ENCODE peak calls at places on chromosomes 16 and 17, in nine cellular contexts. One of them, this sample, is unnamed.

GRCh38 chr16:2288701-2289100 is 20.8 kb upstream of the RNPS1 start:
- DNase-seq in HCT116: no peak
- DNase-seq in prostate gland: no peak
- DNase-seq in K562: no peak
- DNase-seq in GM12892: no peak
- DNase-seq in GM23338: no peak
- DNase-seq in sigmoid colon: no peak
- DNase-seq in suprapubic skin: no peak
- DNase-seq in stomach: no peak
- DNase-seq in this sample: no peak

GRCh38 chr16:20956319-20956718 is 55.7 kb downstream of the LYRM1 start:
- DNase-seq in HCT116: no peak
- DNase-seq in prostate gland: no peak
- DNase-seq in K562: no peak
- DNase-seq in GM12892: no peak
- DNase-seq in GM23338: no peak
- DNase-seq in sigmoid colon: no peak
- DNase-seq in suprapubic skin: no peak
- DNase-seq in stomach: no peak
- DNase-seq in this sample: no peak

GRCh38 chr17:83185023-83186002 is 105.9 kb downstream of the METRNL start:
- DNase-seq in HCT116: no peak
- DNase-seq in prostate gland: no peak
- DNase-seq in K562: no peak
- DNase-seq in GM12892: no peak
- DNase-seq in GM23338: no peak
- DNase-seq in sigmoid colon: peak; percentile 63
- DNase-seq in suprapubic skin: no peak
- DNase-seq in stomach: no peak
- DNase-seq in this sample: no peak

GRCh38 chr16:85604145-85604705 is 8.9 kb upstream of the GSE1 start:
- DNase-seq in HCT116: no peak
- DNase-seq in prostate gland: no peak
- DNase-seq in K562: no peak
- DNase-seq in GM12892: no peak
- DNase-seq in GM23338: no peak
- DNase-seq in sigmoid colon: no peak
- DNase-seq in suprapubic skin: no peak
- DNase-seq in stomach: no peak
- DNase-seq in this sample: no peak

GRCh38 chr17:64448665-64449512 is at the start of gene MILR1:
- DNase-seq in HCT116: peak; percentile 65
- DNase-seq in prostate gland: no peak
- DNase-seq in K562: peak; percentile 28
- DNase-seq in GM12892: no peak
- DNase-seq in GM23338: no peak
- DNase-seq in sigmoid colon: peak; percentile 71
- DNase-seq in suprapubic skin: no peak
- DNase-seq in stomach: no peak
- DNase-seq in this sample: no peak

GRCh38 chr17:63490321-63490720 is 13.5 kb downstream of the ACE start:
- DNase-seq in HCT116: no peak
- DNase-seq in prostate gland: no peak
- DNase-seq in K562: no peak
- DNase-seq in GM12892: no peak
- DNase-seq in GM23338: peak; percentile 34
- DNase-seq in sigmoid colon: no peak
- DNase-seq in suprapubic skin: no peak
- DNase-seq in stomach: no peak
- DNase-seq in this sample: no peak

GRCh38 chr16:86351041-86351784 is 159.1 kb upstream of the FOXF1 start:
- DNase-seq in HCT116: no peak
- DNase-seq in prostate gland: no peak
- DNase-seq in K562: no peak
- DNase-seq in GM12892: no peak
- DNase-seq in GM23338: no peak
- DNase-seq in sigmoid colon: no peak
- DNase-seq in suprapubic skin: no peak
- DNase-seq in stomach: no peak
- DNase-seq in this sample: no peak

GRCh38 chr16:56270828-56271227 is 79.5 kb downstream of the GNAO1 start:
- DNase-seq in HCT116: no peak
- DNase-seq in prostate gland: no peak
- DNase-seq in K562: no peak
- DNase-seq in GM12892: no peak
- DNase-seq in GM23338: no peak
- DNase-seq in sigmoid colon: peak; percentile 40
- DNase-seq in suprapubic skin: no peak
- DNase-seq in stomach: no peak
- DNase-seq in this sample: no peak

GRCh38 chr17:67974598-67975066 is 21.6 kb downstream of the C17orf58 start:
- DNase-seq in HCT116: no peak
- DNase-seq in prostate gland: no peak
- DNase-seq in K562: no peak
- DNase-seq in GM12892: no peak
- DNase-seq in GM23338: peak; percentile 97
- DNase-seq in sigmoid colon: no peak
- DNase-seq in suprapubic skin: no peak
- DNase-seq in stomach: no peak
- DNase-seq in this sample: no peak

GRCh38 chr17:1004769-1005295 is 7.9 kb downstream of the TIMM22 start:
- DNase-seq in HCT116: no peak
- DNase-seq in prostate gland: no peak
- DNase-seq in K562: peak; percentile 37
- DNase-seq in GM12892: no peak
- DNase-seq in GM23338: no peak
- DNase-seq in sigmoid colon: no peak
- DNase-seq in suprapubic skin: no peak
- DNase-seq in stomach: peak; percentile 51
- DNase-seq in this sample: no peak

GRCh38 chr17:75250009-75250471 is 11.4 kb downstream of the GGA3 start:
- DNase-seq in HCT116: no peak
- DNase-seq in prostate gland: no peak
- DNase-seq in K562: no peak
- DNase-seq in GM12892: peak; percentile 74
- DNase-seq in GM23338: no peak
- DNase-seq in sigmoid colon: no peak
- DNase-seq in suprapubic skin: no peak
- DNase-seq in stomach: peak; percentile 40
- DNase-seq in this sample: peak; percentile 71

GRCh38 chr17:78184868-78185267 is 2.0 kb downstream of the TK1 start:
- DNase-seq in HCT116: no peak
- DNase-seq in prostate gland: peak; percentile 63
- DNase-seq in K562: no peak
- DNase-seq in GM12892: no peak
- DNase-seq in GM23338: no peak
- DNase-seq in sigmoid colon: no peak
- DNase-seq in suprapubic skin: no peak
- DNase-seq in stomach: no peak
- DNase-seq in this sample: no peak
- TF ChIP-seq POLR2AphosphoS5 in HCT116: no peak
- TF ChIP-seq POLR2AphosphoS5 in prostate gland: peak; percentile 67
- TF ChIP-seq POLR2AphosphoS5 in K562: no peak
- TF ChIP-seq POLR2AphosphoS5 in GM12892: no peak
- TF ChIP-seq POLR2AphosphoS5 in GM23338: no peak
- TF ChIP-seq POLR2AphosphoS5 in sigmoid colon: no peak
- TF ChIP-seq POLR2AphosphoS5 in suprapubic skin: no peak
- TF ChIP-seq POLR2AphosphoS5 in stomach: no peak
- TF ChIP-seq POLR2AphosphoS5 in this sample: no peak

GRCh38 chr17:58417300-58418092 is at the start of gene RNF43:
- DNase-seq in HCT116: peak; percentile 100
- DNase-seq in prostate gland: peak; percentile 99
- DNase-seq in K562: peak; percentile 92
- DNase-seq in GM12892: peak; percentile 72
- DNase-seq in GM23338: peak; percentile 98
- DNase-seq in sigmoid colon: peak; percentile 95
- DNase-seq in suprapubic skin: peak; percentile 88
- DNase-seq in stomach: peak; percentile 95
- DNase-seq in this sample: peak; percentile 76
- TF ChIP-seq POLR2AphosphoS5 in HCT116: peak; percentile 100
- TF ChIP-seq POLR2AphosphoS5 in prostate gland: peak; percentile 98
- TF ChIP-seq POLR2AphosphoS5 in K562: peak; percentile 51
- TF ChIP-seq POLR2AphosphoS5 in GM12892: no peak
- TF ChIP-seq POLR2AphosphoS5 in GM23338: peak; percentile 73
- TF ChIP-seq POLR2AphosphoS5 in sigmoid colon: no peak
- TF ChIP-seq POLR2AphosphoS5 in suprapubic skin: peak; percentile 13
- TF ChIP-seq POLR2AphosphoS5 in stomach: peak; percentile 97
- TF ChIP-seq POLR2AphosphoS5 in this sample: no peak

DNA sequence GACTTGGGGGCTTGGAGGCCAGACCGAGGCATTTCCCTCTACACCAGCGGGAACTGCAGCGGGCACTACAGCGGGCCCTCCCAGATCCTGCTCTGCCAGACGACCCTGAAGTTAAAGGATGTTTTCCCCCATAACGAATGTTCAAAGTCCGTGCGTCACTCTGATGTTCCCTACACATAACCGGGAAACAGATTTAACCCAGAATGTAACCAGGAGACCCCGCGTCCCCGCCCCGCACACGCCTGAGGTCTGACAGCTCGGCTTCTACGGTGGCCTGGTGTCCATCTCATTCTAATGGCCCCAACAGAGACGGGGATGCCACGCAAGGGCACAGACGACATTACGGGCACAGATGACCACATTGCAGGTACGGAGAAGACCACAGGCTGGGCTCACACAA is 31.7 kb upstream of the RHOT1 start:
- DNase-seq in HCT116: no peak
- DNase-seq in prostate gland: no peak
- DNase-seq in K562: no peak
- DNase-seq in GM12892: no peak
- DNase-seq in GM23338: no peak
- DNase-seq in sigmoid colon: no peak
- DNase-seq in suprapubic skin: no peak
- DNase-seq in stomach: peak; percentile 5
- DNase-seq in this sample: no peak
- TF ChIP-seq POLR2AphosphoS5 in HCT116: no peak
- TF ChIP-seq POLR2AphosphoS5 in prostate gland: no peak
- TF ChIP-seq POLR2AphosphoS5 in K562: no peak
- TF ChIP-seq POLR2AphosphoS5 in GM12892: no peak
- TF ChIP-seq POLR2AphosphoS5 in GM23338: no peak
- TF ChIP-seq POLR2AphosphoS5 in sigmoid colon: no peak
- TF ChIP-seq POLR2AphosphoS5 in suprapubic skin: no peak
- TF ChIP-seq POLR2AphosphoS5 in stomach: no peak
- TF ChIP-seq POLR2AphosphoS5 in this sample: no peak

GRCh38 chr17:82087961-82088837 is 9.8 kb downstream of the FASN start:
- DNase-seq in HCT116: no peak
- DNase-seq in prostate gland: no peak
- DNase-seq in K562: no peak
- DNase-seq in GM12892: no peak
- DNase-seq in GM23338: no peak
- DNase-seq in sigmoid colon: no peak
- DNase-seq in suprapubic skin: no peak
- DNase-seq in stomach: no peak
- DNase-seq in this sample: no peak
- TF ChIP-seq POLR2AphosphoS5 in HCT116: no peak
- TF ChIP-seq POLR2AphosphoS5 in prostate gland: no peak
- TF ChIP-seq POLR2AphosphoS5 in K562: peak; percentile 63
- TF ChIP-seq POLR2AphosphoS5 in GM12892: no peak
- TF ChIP-seq POLR2AphosphoS5 in GM23338: no peak
- TF ChIP-seq POLR2AphosphoS5 in sigmoid colon: no peak
- TF ChIP-seq POLR2AphosphoS5 in suprapubic skin: no peak
- TF ChIP-seq POLR2AphosphoS5 in stomach: no peak
- TF ChIP-seq POLR2AphosphoS5 in this sample: no peak

GRCh38 chr17:14619821-14620220 is 318.9 kb downstream of the HS3ST3B1 start:
- DNase-seq in HCT116: no peak
- DNase-seq in prostate gland: no peak
- DNase-seq in K562: no peak
- DNase-seq in GM12892: no peak
- DNase-seq in GM23338: no peak
- DNase-seq in sigmoid colon: no peak
- DNase-seq in suprapubic skin: no peak
- DNase-seq in stomach: no peak
- DNase-seq in this sample: no peak
- TF ChIP-seq POLR2AphosphoS5 in HCT116: no peak
- TF ChIP-seq POLR2AphosphoS5 in prostate gland: no peak
- TF ChIP-seq POLR2AphosphoS5 in K562: no peak
- TF ChIP-seq POLR2AphosphoS5 in GM12892: no peak
- TF ChIP-seq POLR2AphosphoS5 in GM23338: no peak
- TF ChIP-seq POLR2AphosphoS5 in sigmoid colon: no peak
- TF ChIP-seq POLR2AphosphoS5 in suprapubic skin: no peak
- TF ChIP-seq POLR2AphosphoS5 in stomach: no peak
- TF ChIP-seq POLR2AphosphoS5 in this sample: no peak

This sample was measured in GM12891.